ENCODE peak calls at places on chromosome 12, in four cellular contexts. H, R, L and N are unnamed samples.
A peak's percentile ranks its signal among the peaks of the same experiment; 100 is the strongest.

GRCh38 chr12:109440851-109441490 is 36.1 kb downstream of the KCTD10 start:
- DNase-seq in H (no peak), R (no peak), L (no peak), N (no peak)

GRCh38 chr12:18747960-18748359 is 10.0 kb downstream of the CAPZA3 start:
- DNase-seq in H (no peak), R (no peak), L (no peak), N (no peak)

GRCh38 chr12:93098077-93098476 is 169.0 kb upstream of the EEA1 start:
- DNase-seq in H (peak; percentile 70), R (peak; percentile 60), L (peak; percentile 79), N (peak; percentile 71)

GRCh38 chr12:18723752-18724151 is 14.1 kb downstream of the PLCZ1 start:
- DNase-seq in H (no peak), R (no peak), L (no peak), N (no peak)

GRCh38 chr12:27462151-27462694 is 15.7 kb downstream of the SMCO2 start:
- DNase-seq in H (no peak), R (no peak), L (peak; percentile 7), N (no peak)

GRCh38 chr12:57616383-57617101 is 5.3 kb downstream of the ARHGEF25 start:
- DNase-seq in H (no peak), R (no peak), L (peak; percentile 83), N (peak; percentile 66)

GRCh38 chr12:107642240-107642639 is 43.4 kb upstream of the PWP1 start:
- DNase-seq in H (no peak), R (no peak), L (no peak), N (no peak)

GRCh38 chr12:57929092-57929830 is 12.1 kb upstream of the ATP23 start:
- DNase-seq in H (no peak), R (no peak), L (no peak), N (peak; percentile 44)

GRCh38 chr12:132711169-132711843 is 664 bp downstream of the PGAM5 start:
- DNase-seq in H (no peak), R (no peak), L (no peak), N (peak; percentile 22)

GRCh38 chr12:107369679-107370078 is 276.3 kb upstream of the CRY1 start:
- DNase-seq in H (no peak), R (no peak), L (no peak), N (no peak)

GRCh38 chr12:116609715-116610114 is 50.5 kb downstream of the MAP1LC3B2 start:
- DNase-seq in H (no peak), R (no peak), L (peak; percentile 64), N (peak; percentile 39)

GRCh38 chr12:62466018-62466595 is 519 bp upstream of the MON2 start:
- DNase-seq in H (no peak), R (peak; percentile 34), L (peak; percentile 64), N (peak; percentile 40)

GRCh38 chr12:107296681-107297086 is 203.3 kb upstream of the CRY1 start:
- DNase-seq in H (no peak), R (no peak), L (no peak), N (no peak)

GRCh38 chr12:27964123-27964522 is 8.4 kb downstream of the PTHLH start:
- DNase-seq in H (no peak), R (no peak), L (no peak), N (no peak)

GRCh38 chr12:84397279-84397678 is 515.3 kb downstream of the SLC6A15 start:
- DNase-seq in H (no peak), R (no peak), L (peak; percentile 11), N (no peak)

GRCh38 chr12:115160290-115161108 is 476.5 kb upstream of the TBX3 start:
- DNase-seq in H (no peak), R (no peak), L (no peak), N (no peak)

GRCh38 chr12:40325349-40325960 is 100.7 kb downstream of the LRRK2 start:
- DNase-seq in H (no peak), R (no peak), L (peak; percentile 73), N (peak; percentile 50)

GRCh38 chr12:88401153-88401552 is 179.1 kb downstream of the KITLG start:
- DNase-seq in H (no peak), R (no peak), L (peak; percentile 10), N (no peak)

GRCh38 chr12:77847665-77848431 is 17.2 kb downstream of the NAV3 start:
- DNase-seq in H (no peak), R (no peak), L (no peak), N (peak; percentile 10)

GRCh38 chr12:125403145-125403789 is 338.0 kb downstream of the AACS start:
- DNase-seq in H (no peak), R (no peak), L (peak; percentile 62), N (peak; percentile 21)

GRCh38 chr12:46124848-46125619 is 134.7 kb upstream of the SCAF11 start:
- DNase-seq in H (no peak), R (peak; percentile 41), L (peak; percentile 92), N (peak; percentile 94)

GRCh38 chr12:46260153-46260912 is 8.5 kb downstream of the SLC38A1 start:
- DNase-seq in H (no peak), R (no peak), L (no peak), N (peak; percentile 45)

GRCh38 chr12:84035766-84036165 is 876.8 kb downstream of the SLC6A15 start:
- DNase-seq in H (no peak), R (no peak), L (no peak), N (no peak)

GRCh38 chr12:78865297-78865955 is 852 bp downstream of the SYT1 start:
- DNase-seq in H (no peak), R (no peak), L (peak; percentile 66), N (peak; percentile 6)
- H3K27ac ChIP-seq in H (no peak overlapping the region), R (no peak overlapping the region), L (peak overlapping the region; percentile 66), N (peak overlapping the region; percentile 15)

GRCh38 chr12:6508087-6508486 is 14.2 kb downstream of the NCAPD2 start:
- DNase-seq in H (no peak), R (no peak), L (no peak), N (no peak)
- H3K36me3 ChIP-seq in H (peaks cover 54% of the 10 kb centered on the region), R (peaks cover 62% of the 10 kb centered on the region), L (peaks cover 51% of the 10 kb centered on the region), N (peaks cover 67% of the 10 kb centered on the region)

DNA sequence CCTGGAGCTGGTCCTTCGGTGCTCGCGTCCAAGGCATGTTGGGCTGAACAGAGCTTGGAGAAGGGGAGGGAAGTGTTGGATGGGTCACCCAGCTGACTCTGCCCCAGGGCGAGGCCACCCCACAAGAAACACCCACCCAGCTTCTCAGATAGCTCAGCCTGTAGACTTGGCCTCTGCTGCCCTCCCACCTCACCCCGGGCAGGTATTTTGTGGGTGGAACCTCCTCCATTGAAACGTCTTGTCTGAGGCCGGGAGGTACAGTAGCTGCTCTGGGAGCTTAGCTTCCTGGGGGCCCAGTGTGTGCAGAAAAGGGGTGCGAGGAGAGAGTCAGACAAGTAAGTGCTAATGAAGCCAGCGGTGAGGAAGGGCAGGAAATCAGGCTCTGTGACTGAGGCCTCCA is 54.8 kb upstream of the TSPAN9 start:
- DNase-seq in H (no peak), R (no peak), L (no peak), N (no peak)
- H3K27ac ChIP-seq in H (no peak overlapping the region), R (no peak overlapping the region), L (no peak overlapping the region), N (no peak overlapping the region)

DNA sequence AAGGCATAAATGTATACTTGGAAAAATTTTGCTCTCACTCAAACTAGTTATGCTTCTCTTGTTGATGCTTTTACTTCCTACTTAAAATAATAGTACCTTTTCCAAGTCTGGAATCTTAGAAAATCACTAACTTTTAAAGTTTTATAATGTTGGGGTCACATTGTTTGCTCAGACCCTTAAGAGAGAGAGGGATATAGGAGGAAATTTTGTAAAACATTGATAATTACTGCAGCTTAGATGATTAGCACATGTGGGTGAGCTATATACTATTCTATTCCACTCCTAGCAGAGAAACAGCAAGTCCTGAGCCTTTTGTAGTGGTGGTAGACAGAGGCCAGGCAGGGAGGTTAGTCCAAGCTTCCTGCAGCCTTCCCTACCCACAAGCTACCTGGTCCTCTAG is 13.4 kb downstream of the EID3 start:
- DNase-seq in H (no peak), R (no peak), L (no peak), N (no peak)
- H3K36me3 ChIP-seq in H (peaks cover 100% of the 10 kb centered on the region), R (peaks cover 100% of the 10 kb centered on the region), L (peaks cover 93% of the 10 kb centered on the region), N (peaks cover 73% of the 10 kb centered on the region)